ENCODE peak calls at places on chromosome 16, in ten cellular contexts. One of them, this sample, is unnamed.

GRCh38 chr16:14409563-14409962 is 220.5 kb downstream of the PARN start:
- DNase-seq in thyroid gland: peak; percentile 66
- DNase-seq in heart left ventricle: no peak
- DNase-seq in transverse colon: peak; percentile 47
- DNase-seq in A549: no peak
- DNase-seq in body of pancreas: no peak
- DNase-seq in prostate gland: no peak
- DNase-seq in tibial nerve: peak; percentile 53
- DNase-seq in HCT116: no peak
- DNase-seq in breast epithelium: no peak
- DNase-seq in this sample: peak; percentile 51

GRCh38 chr16:35750157-35750689 is 2290.8 kb downstream of the TP53TG3F start:
- DNase-seq in thyroid gland: no peak
- DNase-seq in heart left ventricle: no peak
- DNase-seq in transverse colon: no peak
- DNase-seq in A549: no peak
- DNase-seq in body of pancreas: no peak
- DNase-seq in prostate gland: no peak
- DNase-seq in tibial nerve: no peak
- DNase-seq in HCT116: no peak
- DNase-seq in breast epithelium: no peak
- DNase-seq in this sample: no peak

GRCh38 chr16:88345031-88345942 is 37.5 kb upstream of the ZNF469 start:
- DNase-seq in thyroid gland: no peak
- DNase-seq in heart left ventricle: peak; percentile 55
- DNase-seq in transverse colon: no peak
- DNase-seq in A549: no peak
- DNase-seq in body of pancreas: no peak
- DNase-seq in prostate gland: no peak
- DNase-seq in tibial nerve: no peak
- DNase-seq in HCT116: no peak
- DNase-seq in breast epithelium: no peak
- DNase-seq in this sample: no peak

GRCh38 chr16:55842369-55843104 is 9.6 kb upstream of the CES1 start:
- DNase-seq in thyroid gland: peak; percentile 5
- DNase-seq in heart left ventricle: no peak
- DNase-seq in transverse colon: no peak
- DNase-seq in A549: peak; percentile 36
- DNase-seq in body of pancreas: peak; percentile 25
- DNase-seq in prostate gland: peak; percentile 22
- DNase-seq in tibial nerve: peak; percentile 53
- DNase-seq in HCT116: peak; percentile 18
- DNase-seq in breast epithelium: no peak
- DNase-seq in this sample: peak; percentile 15

GRCh38 chr16:84816023-84816422 is 3.8 kb upstream of the CRISPLD2 start:
- DNase-seq in thyroid gland: no peak
- DNase-seq in heart left ventricle: peak; percentile 28
- DNase-seq in transverse colon: no peak
- DNase-seq in A549: no peak
- DNase-seq in body of pancreas: no peak
- DNase-seq in prostate gland: no peak
- DNase-seq in tibial nerve: no peak
- DNase-seq in HCT116: no peak
- DNase-seq in breast epithelium: no peak
- DNase-seq in this sample: no peak

GRCh38 chr16:4330277-4330882 is 14.5 kb downstream of the GLIS2 start:
- DNase-seq in thyroid gland: peak; percentile 80
- DNase-seq in heart left ventricle: peak; percentile 93
- DNase-seq in transverse colon: peak; percentile 83
- DNase-seq in A549: peak; percentile 77
- DNase-seq in body of pancreas: peak; percentile 87
- DNase-seq in prostate gland: peak; percentile 69
- DNase-seq in tibial nerve: peak; percentile 79
- DNase-seq in HCT116: no peak
- DNase-seq in breast epithelium: peak; percentile 84
- DNase-seq in this sample: peak; percentile 93

GRCh38 chr16:15960124-15960971 is 10.9 kb downstream of the ABCC1 start:
- DNase-seq in thyroid gland: no peak
- DNase-seq in heart left ventricle: no peak
- DNase-seq in transverse colon: no peak
- DNase-seq in A549: no peak
- DNase-seq in body of pancreas: no peak
- DNase-seq in prostate gland: no peak
- DNase-seq in tibial nerve: no peak
- DNase-seq in HCT116: no peak
- DNase-seq in breast epithelium: no peak
- DNase-seq in this sample: no peak

GRCh38 chr16:58883131-58883530 is 149.0 kb upstream of the GOT2 start:
- DNase-seq in thyroid gland: no peak
- DNase-seq in heart left ventricle: no peak
- DNase-seq in transverse colon: no peak
- DNase-seq in A549: no peak
- DNase-seq in body of pancreas: no peak
- DNase-seq in prostate gland: no peak
- DNase-seq in tibial nerve: no peak
- DNase-seq in HCT116: no peak
- DNase-seq in breast epithelium: no peak
- DNase-seq in this sample: no peak

GRCh38 chr16:440627-441026 is 15.2 kb downstream of the RAB11FIP3 start:
- DNase-seq in thyroid gland: no peak
- DNase-seq in heart left ventricle: no peak
- DNase-seq in transverse colon: no peak
- DNase-seq in A549: no peak
- DNase-seq in body of pancreas: no peak
- DNase-seq in prostate gland: no peak
- DNase-seq in tibial nerve: no peak
- DNase-seq in HCT116: no peak
- DNase-seq in breast epithelium: no peak
- DNase-seq in this sample: no peak

DNA sequence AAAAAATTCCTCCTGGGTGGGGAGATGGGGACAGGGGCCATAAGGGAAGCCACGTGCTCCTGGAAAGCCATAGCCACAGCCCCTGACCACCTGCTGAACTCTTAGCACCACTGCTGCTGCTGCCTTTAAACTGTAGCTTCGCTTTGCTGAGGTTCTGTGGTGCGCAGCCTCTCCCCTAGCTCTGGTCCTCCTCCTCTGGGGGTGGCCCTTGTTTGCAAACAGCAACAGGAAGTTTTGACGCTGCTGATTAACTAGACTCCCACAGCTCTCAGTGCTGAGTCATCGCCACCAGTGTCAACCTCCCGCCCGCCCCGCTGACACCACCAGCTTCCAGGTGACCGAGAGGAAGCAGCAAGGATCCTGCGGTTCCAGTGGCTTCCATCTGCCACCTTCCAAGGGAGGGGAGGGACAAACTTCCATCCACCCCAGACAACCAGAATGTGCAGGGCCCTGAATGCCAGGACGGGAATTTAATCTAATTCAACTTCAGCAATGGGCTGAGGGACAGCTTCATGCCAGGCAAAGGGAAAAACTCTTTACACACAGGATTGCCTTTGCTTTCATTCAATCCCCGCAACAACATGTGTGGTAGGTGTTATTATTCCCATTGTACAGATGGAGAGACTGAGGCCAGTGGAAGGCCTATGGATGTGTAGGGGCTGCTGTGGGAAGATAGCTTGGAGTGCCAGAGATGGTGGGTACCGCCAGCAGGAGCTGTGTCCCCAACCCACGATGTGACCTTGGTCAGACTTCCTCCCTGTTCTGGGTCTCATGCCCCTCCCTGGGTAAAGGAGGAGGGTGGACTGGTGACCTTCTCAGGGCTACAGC is 8.1 kb upstream of the KIFC3 start:
- DNase-seq in thyroid gland: peak; percentile 63
- DNase-seq in heart left ventricle: peak; percentile 87
- DNase-seq in transverse colon: peak; percentile 92
- DNase-seq in A549: peak; percentile 94
- DNase-seq in body of pancreas: peak; percentile 91
- DNase-seq in prostate gland: peak; percentile 56
- DNase-seq in tibial nerve: peak; percentile 56
- DNase-seq in HCT116: peak; percentile 82
- DNase-seq in breast epithelium: peak; percentile 67
- DNase-seq in this sample: peak; percentile 80
- TF ChIP-seq POLR2A in thyroid gland: peak; percentile 47
- TF ChIP-seq POLR2A in heart left ventricle: peak; percentile 49
- TF ChIP-seq POLR2A in transverse colon: no peak
- TF ChIP-seq POLR2A in A549: peak; percentile 56
- TF ChIP-seq POLR2A in body of pancreas: peak; percentile 42
- TF ChIP-seq POLR2A in prostate gland: peak; percentile 75
- TF ChIP-seq POLR2A in tibial nerve: no peak
- TF ChIP-seq POLR2A in HCT116: peak; percentile 46
- TF ChIP-seq POLR2A in breast epithelium: no peak
- TF ChIP-seq POLR2A in this sample: no peak

GRCh38 chr16:50657251-50657650 is 23.9 kb downstream of the SNX20 start:
- DNase-seq in thyroid gland: no peak
- DNase-seq in heart left ventricle: peak; percentile 40
- DNase-seq in transverse colon: no peak
- DNase-seq in A549: no peak
- DNase-seq in body of pancreas: peak; percentile 89
- DNase-seq in prostate gland: no peak
- DNase-seq in tibial nerve: no peak
- DNase-seq in HCT116: no peak
- DNase-seq in breast epithelium: no peak
- DNase-seq in this sample: no peak
- TF ChIP-seq POLR2A in thyroid gland: no peak
- TF ChIP-seq POLR2A in heart left ventricle: no peak
- TF ChIP-seq POLR2A in transverse colon: no peak
- TF ChIP-seq POLR2A in A549: no peak
- TF ChIP-seq POLR2A in body of pancreas: no peak
- TF ChIP-seq POLR2A in prostate gland: no peak
- TF ChIP-seq POLR2A in tibial nerve: no peak
- TF ChIP-seq POLR2A in HCT116: no peak
- TF ChIP-seq POLR2A in breast epithelium: no peak
- TF ChIP-seq POLR2A in this sample: no peak

GRCh38 chr16:3285131-3285530 is 1.8 kb downstream of the ZNF263 start:
- DNase-seq in thyroid gland: no peak
- DNase-seq in heart left ventricle: no peak
- DNase-seq in transverse colon: no peak
- DNase-seq in A549: no peak
- DNase-seq in body of pancreas: no peak
- DNase-seq in prostate gland: no peak
- DNase-seq in tibial nerve: no peak
- DNase-seq in HCT116: no peak
- DNase-seq in breast epithelium: no peak
- DNase-seq in this sample: no peak

GRCh38 chr16:3283525-3284447 is 495 bp downstream of the ZNF263 start:
- DNase-seq in thyroid gland: no peak
- DNase-seq in heart left ventricle: no peak
- DNase-seq in transverse colon: no peak
- DNase-seq in A549: no peak
- DNase-seq in body of pancreas: no peak
- DNase-seq in prostate gland: no peak
- DNase-seq in tibial nerve: no peak
- DNase-seq in HCT116: no peak
- DNase-seq in breast epithelium: no peak
- DNase-seq in this sample: no peak

GRCh38 chr16:3282103-3282746 is 1.1 kb upstream of the ZNF263 start:
- DNase-seq in thyroid gland: no peak
- DNase-seq in heart left ventricle: no peak
- DNase-seq in transverse colon: no peak
- DNase-seq in A549: peak; percentile 82
- DNase-seq in body of pancreas: no peak
- DNase-seq in prostate gland: no peak
- DNase-seq in tibial nerve: no peak
- DNase-seq in HCT116: no peak
- DNase-seq in breast epithelium: no peak
- DNase-seq in this sample: peak; percentile 71

GRCh38 chr16:3281222-3281621 is 2.1 kb upstream of the ZNF263 start:
- DNase-seq in thyroid gland: no peak
- DNase-seq in heart left ventricle: no peak
- DNase-seq in transverse colon: no peak
- DNase-seq in A549: no peak
- DNase-seq in body of pancreas: no peak
- DNase-seq in prostate gland: no peak
- DNase-seq in tibial nerve: no peak
- DNase-seq in HCT116: no peak
- DNase-seq in breast epithelium: no peak
- DNase-seq in this sample: no peak

DNA sequence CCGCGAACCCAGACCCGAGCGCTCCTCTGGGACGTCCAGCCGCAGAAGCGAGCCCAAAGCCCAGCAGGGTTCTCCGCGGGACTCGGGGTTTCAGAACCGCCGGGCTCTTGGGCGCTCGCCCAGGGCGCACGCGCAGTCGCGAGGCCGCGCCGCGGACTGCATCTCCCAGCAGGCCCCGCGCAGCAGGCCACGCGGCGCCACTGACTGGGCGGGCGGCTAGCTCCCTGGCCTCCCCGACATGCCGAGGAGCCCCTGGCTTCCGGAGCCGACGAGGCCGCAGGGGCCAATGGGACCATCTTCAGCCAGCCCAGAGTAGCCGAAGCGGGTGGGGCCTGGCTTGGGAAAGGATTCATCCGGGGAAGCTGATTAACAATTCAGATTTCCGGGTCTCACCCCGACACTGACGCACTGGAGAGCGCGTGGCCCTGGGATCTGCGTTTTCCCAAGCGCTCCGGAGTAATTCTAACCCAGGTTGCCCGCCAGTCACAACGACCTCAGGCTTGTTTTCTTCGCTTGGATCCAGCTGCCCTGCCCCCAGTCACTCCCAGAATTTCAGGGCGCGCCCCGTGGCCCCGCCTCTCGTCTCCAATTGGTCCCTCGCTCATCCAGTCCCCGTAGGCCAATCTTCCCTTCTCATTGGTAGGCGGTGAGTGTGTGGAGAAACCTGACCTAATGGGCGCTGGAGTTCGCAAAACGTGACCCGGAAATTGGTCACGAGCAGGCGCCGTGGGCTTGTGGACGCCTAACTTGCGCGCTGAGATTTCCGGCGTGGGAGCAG is at the start of gene ZNF263:
- DNase-seq in thyroid gland: peak; percentile 95
- DNase-seq in heart left ventricle: peak; percentile 96
- DNase-seq in transverse colon: peak; percentile 97
- DNase-seq in A549: peak; percentile 97
- DNase-seq in body of pancreas: peak; percentile 96
- DNase-seq in prostate gland: peak; percentile 97
- DNase-seq in tibial nerve: peak; percentile 93
- DNase-seq in HCT116: peak; percentile 95
- DNase-seq in breast epithelium: peak; percentile 97
- DNase-seq in this sample: peak; percentile 95
- TF ChIP-seq POLR2A in thyroid gland: peak; percentile 63
- TF ChIP-seq POLR2A in heart left ventricle: no peak
- TF ChIP-seq POLR2A in transverse colon: peak; percentile 77
- TF ChIP-seq POLR2A in A549: peak; percentile 67
- TF ChIP-seq POLR2A in body of pancreas: peak; percentile 65
- TF ChIP-seq POLR2A in prostate gland: peak; percentile 49
- TF ChIP-seq POLR2A in tibial nerve: peak; percentile 76
- TF ChIP-seq POLR2A in HCT116: peak; percentile 64
- TF ChIP-seq POLR2A in breast epithelium: peak; percentile 44
- TF ChIP-seq POLR2A in this sample: peak; percentile 52

DNA sequence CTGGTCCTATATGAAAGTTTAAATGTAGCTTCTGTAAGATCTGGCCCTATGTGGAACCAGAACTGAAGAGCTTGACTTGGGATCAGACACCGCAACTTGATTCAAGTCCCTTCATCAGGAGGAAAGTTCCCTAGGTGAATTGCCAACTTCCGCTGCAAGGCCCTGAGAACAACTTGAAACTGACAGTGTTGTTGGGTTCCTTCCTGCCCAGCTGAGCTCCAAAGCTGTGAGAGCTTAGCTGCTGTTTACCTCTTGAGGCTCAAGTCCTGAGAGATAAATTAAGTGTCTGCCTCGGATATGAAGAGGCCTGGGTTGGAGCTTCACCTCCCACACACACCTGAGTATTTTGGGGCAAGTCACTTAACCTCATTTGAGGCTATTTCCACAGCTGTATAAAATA is 44.7 kb downstream of the REXO5 start:
- DNase-seq in thyroid gland: peak; percentile 47
- DNase-seq in heart left ventricle: no peak
- DNase-seq in transverse colon: no peak
- DNase-seq in A549: no peak
- DNase-seq in body of pancreas: no peak
- DNase-seq in prostate gland: no peak
- DNase-seq in tibial nerve: no peak
- DNase-seq in HCT116: no peak
- DNase-seq in breast epithelium: no peak
- DNase-seq in this sample: no peak
- TF ChIP-seq POLR2A in thyroid gland: no peak
- TF ChIP-seq POLR2A in heart left ventricle: no peak
- TF ChIP-seq POLR2A in transverse colon: no peak
- TF ChIP-seq POLR2A in A549: no peak
- TF ChIP-seq POLR2A in body of pancreas: no peak
- TF ChIP-seq POLR2A in prostate gland: no peak
- TF ChIP-seq POLR2A in tibial nerve: no peak
- TF ChIP-seq POLR2A in HCT116: no peak
- TF ChIP-seq POLR2A in breast epithelium: no peak
- TF ChIP-seq POLR2A in this sample: no peak

This sample was measured in H54.